ENCODE peak calls at places on chromosome 7, in eight cellular contexts. I is osteoblast; L is OCI-M1; N is stimulated activated naive CD4-positive, alpha-beta T cell; K is amygdala; G is Calu3; W is psoas muscle; O is NCI-H510A. A is an unnamed sample.

GRCh38 chr7:94088560-94088959 is 84.4 kb upstream of the BET1 start:
- DNase-seq in I (no peak), L (peak; percentile 83), N (no peak), K (no peak), G (no peak), W (no peak), O (no peak), A (no peak)

GRCh38 chr7:90605055-90605454 is 8.9 kb downstream of the CDK14 start:
- DNase-seq in I (no peak), L (no peak), N (no peak), K (no peak), G (no peak), W (no peak), O (no peak), A (no peak)

GRCh38 chr7:105677803-105678583 is 96.7 kb upstream of the EFCAB10 start:
- DNase-seq in I (no peak), L (peak; percentile 60), N (peak; percentile 5), K (no peak), G (no peak), W (no peak), O (no peak), A (no peak)

GRCh38 chr7:115128163-115128562 is 206.3 kb downstream of the MDFIC start:
- DNase-seq in I (no peak), L (no peak), N (no peak), K (no peak), G (no peak), W (no peak), O (no peak), A (no peak)

GRCh38 chr7:112103246-112103645 is 103.0 kb downstream of the DOCK4 start:
- DNase-seq in I (peak; percentile 43), L (peak; percentile 5), N (no peak), K (no peak), G (peak; percentile 30), W (no peak), O (no peak), A (no peak)

GRCh38 chr7:81284576-81284975 is 365.7 kb upstream of the SEMA3C start:
- DNase-seq in I (peak; percentile 83), L (peak; percentile 69), N (no peak), K (no peak), G (no peak), W (no peak), O (no peak), A (no peak)

GRCh38 chr7:2478800-2479199 is 2.6 kb upstream of the GRIFIN start:
- DNase-seq in I (peak; percentile 90), L (no peak), N (no peak), K (no peak), G (no peak), W (no peak), O (no peak), A (no peak)

GRCh38 chr7:135517060-135517459 is 7.2 kb upstream of the CNOT4 start:
- DNase-seq in I (no peak), L (peak; percentile 74), N (no peak), K (no peak), G (no peak), W (no peak), O (no peak), A (no peak)

GRCh38 chr7:21542891-21543527 is at the start of gene DNAH11:
- DNase-seq in I (peak; percentile 48), L (no peak), N (no peak), K (no peak), G (peak; percentile 71), W (peak; percentile 59), O (peak; percentile 53), A (peak; percentile 84)

GRCh38 chr7:64509583-64509982 is 53.3 kb downstream of the ZNF680 start:
- DNase-seq in I (no peak), L (no peak), N (no peak), K (no peak), G (no peak), W (no peak), O (no peak), A (no peak)

A was measured in osteocyte.